ENCODE peak calls at places on chromosomes 7 and 10, in four cellular contexts. I is GM12878, W is K562, G is HepG2. A is an unnamed sample.

GRCh38 chr10:73858750-73859439 is 15.5 kb downstream of the CAMK2G start:
- DNase-seq in G (no peak), W (no peak), I (no peak), A (no peak)

GRCh38 chr10:111677747-111678146 is 505.8 kb downstream of the GPAM start:
- DNase-seq in W (no peak), I (no peak), G (no peak), A (no peak)

GRCh38 chr7:29228289-29229011 is 33.9 kb downstream of the CHN2 start:
- DNase-seq in W (no peak), I (no peak), G (peak; percentile 92), A (no peak)

GRCh38 chr10:131641231-131641630 is 259.6 kb upstream of the PPP2R2D start:
- DNase-seq in G (peak; percentile 43), W (no peak), I (peak; percentile 72), A (no peak)

GRCh38 chr10:97543025-97543546 is 29.5 kb upstream of the ANKRD2 start:
- DNase-seq in I (no peak), G (peak; percentile 50), W (peak; percentile 56), A (peak; percentile 85)

GRCh38 chr7:91266067-91266930 is 2.1 kb downstream of the FZD1 start:
- DNase-seq in I (no peak), W (no peak), G (no peak), A (no peak)

GRCh38 chr7:106151459-106152312 is 39.6 kb upstream of the SYPL1 start:
- DNase-seq in G (no peak), I (no peak), W (no peak), A (no peak)

GRCh38 chr7:76234931-76235441 is 33.3 kb downstream of the SRRM3 start:
- DNase-seq in G (peak; percentile 17), I (no peak), W (peak; percentile 100), A (peak; percentile 74)

GRCh38 chr10:132838346-132838970 is 52.5 kb upstream of the NKX6-2 start:
- DNase-seq in W (no peak), G (no peak), I (no peak), A (no peak)

GRCh38 chr10:14074062-14074884 is 256.5 kb downstream of the FRMD4A start:
- DNase-seq in I (no peak), W (no peak), G (peak; percentile 27), A (peak; percentile 15)
- TF ChIP-seq ZBTB33 in I (no peak), W (no peak), G (no peak), A (no peak)

GRCh38 chr10:43202657-43203490 is 64.0 kb downstream of the RASGEF1A start:
- DNase-seq in W (peak; percentile 97), I (no peak), G (no peak), A (no peak)
- TF ChIP-seq RAD21 in W (no peak), I (no peak), G (no peak), A (no peak)

DNA sequence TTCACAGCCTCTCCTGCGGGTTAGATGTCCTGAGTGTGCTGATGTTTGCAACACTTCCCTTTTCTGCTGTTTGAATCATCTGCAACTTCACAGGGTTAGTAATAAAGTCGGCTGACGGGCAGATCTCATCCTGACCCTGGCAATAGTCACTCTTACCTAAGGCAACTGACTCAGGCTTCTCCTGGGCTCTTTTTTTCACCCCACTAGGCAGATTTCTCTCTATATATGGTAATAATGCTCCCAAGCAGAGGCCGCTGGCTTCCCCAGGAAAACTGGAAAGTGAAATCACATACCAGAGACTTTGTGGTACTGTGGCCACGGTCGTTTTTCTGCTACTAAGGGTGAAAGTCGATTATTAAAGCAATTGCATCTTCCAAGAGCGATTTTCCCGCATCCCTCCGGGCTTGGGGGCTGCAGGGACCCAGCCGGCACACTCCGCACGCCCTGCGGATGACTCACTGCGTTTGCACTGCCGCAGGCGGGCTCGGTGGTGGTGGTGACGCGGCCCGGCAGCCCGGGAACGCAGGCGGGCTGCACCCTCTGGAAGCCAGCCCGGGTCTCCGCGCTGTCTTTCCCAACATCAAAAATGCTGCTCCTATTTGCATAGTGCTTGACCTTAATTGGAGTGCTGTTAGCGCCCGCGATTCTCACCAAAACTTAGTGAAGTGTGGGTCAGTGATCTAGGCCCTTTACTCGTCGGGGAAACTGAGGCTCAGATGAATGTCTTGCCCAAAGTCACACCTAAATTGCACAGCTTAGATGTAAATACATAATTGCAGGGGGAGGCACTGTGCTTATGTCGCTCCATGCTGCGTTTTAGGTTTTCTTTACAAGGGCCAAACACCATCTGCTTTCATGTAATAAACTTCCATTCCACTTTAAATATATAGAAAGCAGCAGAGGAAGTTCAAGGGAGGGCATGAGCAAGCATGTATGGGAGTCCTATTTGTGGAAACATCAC is 47.6 kb upstream of the ITGB1 start:
- DNase-seq in I (no peak), G (peak; percentile 59), W (peak; percentile 36), A (peak; percentile 89)
- TF ChIP-seq SP1 in I (no peak), G (no peak), W (no peak), A (peak; percentile 66)

DNA sequence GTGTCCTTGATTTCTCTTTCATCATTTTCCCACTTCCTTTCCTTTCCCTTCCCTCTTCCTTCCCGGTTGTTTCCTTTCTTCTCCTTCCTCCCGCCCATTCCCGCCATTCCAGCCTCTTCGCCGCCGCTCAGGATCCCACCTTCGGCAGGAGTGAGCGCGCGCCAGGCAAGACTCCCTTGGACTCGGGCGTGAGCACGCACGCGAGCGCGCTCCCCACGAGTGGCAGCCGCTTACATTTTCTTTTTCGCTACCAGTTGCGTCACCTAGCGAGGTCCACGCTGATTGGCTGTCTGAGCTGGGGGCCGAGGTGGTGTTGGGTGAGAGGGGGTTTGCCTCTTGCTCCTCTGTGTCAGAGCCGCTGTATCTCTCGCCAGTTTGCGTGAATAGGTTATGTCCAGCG is 11.8 kb downstream of the ZAN start:
- DNase-seq in I (no peak), G (no peak), W (peak; percentile 80), A (peak; percentile 46)
- TF ChIP-seq ZBTB33 in I (no peak), G (no peak), W (peak; percentile 75), A (no peak)